ENCODE peak calls at places on chromosomes 12 and 14, in nine cellular contexts. One of them, this sample, is unnamed.

GRCh38 chr12:94855853-94856252 is 147.6 kb downstream of the NDUFA12 start:
- DNase-seq in stimulated activated CD8-positive, alpha-beta memory T cell treated with anti-CD3 and anti-CD28 coated beads, Interleukin-15, amount 100 ng/mL, for 1 hour: no peak
- DNase-seq in GM12865: no peak
- DNase-seq in left ventricle myocardium superior: no peak
- DNase-seq in NCI-H1436: no peak
- DNase-seq in central memory CD4-positive, alpha-beta T cell: no peak
- DNase-seq in kidney: no peak
- DNase-seq in HT-29: no peak
- DNase-seq in NCI-H446: no peak
- DNase-seq in this sample: no peak

GRCh38 chr12:121581681-121582439 is 1.0 kb upstream of the KDM2B start:
- DNase-seq in stimulated activated CD8-positive, alpha-beta memory T cell treated with anti-CD3 and anti-CD28 coated beads, Interleukin-15, amount 100 ng/mL, for 1 hour: no peak
- DNase-seq in GM12865: no peak
- DNase-seq in left ventricle myocardium superior: peak
- DNase-seq in NCI-H1436: no peak
- DNase-seq in central memory CD4-positive, alpha-beta T cell: peak
- DNase-seq in kidney: no peak
- DNase-seq in HT-29: no peak
- DNase-seq in NCI-H446: no peak
- DNase-seq in this sample: no peak

GRCh38 chr14:59772252-59772651 is 98.3 kb downstream of the RTN1 start:
- DNase-seq in stimulated activated CD8-positive, alpha-beta memory T cell treated with anti-CD3 and anti-CD28 coated beads, Interleukin-15, amount 100 ng/mL, for 1 hour: no peak
- DNase-seq in GM12865: no peak
- DNase-seq in left ventricle myocardium superior: no peak
- DNase-seq in NCI-H1436: peak
- DNase-seq in central memory CD4-positive, alpha-beta T cell: no peak
- DNase-seq in kidney: no peak
- DNase-seq in HT-29: no peak
- DNase-seq in NCI-H446: no peak
- DNase-seq in this sample: no peak

GRCh38 chr14:75217508-75218206 is 41.2 kb upstream of the TMED10 start:
- DNase-seq in stimulated activated CD8-positive, alpha-beta memory T cell treated with anti-CD3 and anti-CD28 coated beads, Interleukin-15, amount 100 ng/mL, for 1 hour: no peak
- DNase-seq in GM12865: no peak
- DNase-seq in left ventricle myocardium superior: no peak
- DNase-seq in NCI-H1436: no peak
- DNase-seq in central memory CD4-positive, alpha-beta T cell: no peak
- DNase-seq in kidney: no peak
- DNase-seq in HT-29: no peak
- DNase-seq in NCI-H446: no peak
- DNase-seq in this sample: no peak

GRCh38 chr12:59929091-59929490 is 333.3 kb downstream of the SLC16A7 start:
- DNase-seq in stimulated activated CD8-positive, alpha-beta memory T cell treated with anti-CD3 and anti-CD28 coated beads, Interleukin-15, amount 100 ng/mL, for 1 hour: no peak
- DNase-seq in GM12865: no peak
- DNase-seq in left ventricle myocardium superior: no peak
- DNase-seq in NCI-H1436: no peak
- DNase-seq in central memory CD4-positive, alpha-beta T cell: no peak
- DNase-seq in kidney: no peak
- DNase-seq in HT-29: no peak
- DNase-seq in NCI-H446: no peak
- DNase-seq in this sample: no peak

GRCh38 chr14:50225067-50225973 is 6.1 kb downstream of the SOS2 start:
- DNase-seq in stimulated activated CD8-positive, alpha-beta memory T cell treated with anti-CD3 and anti-CD28 coated beads, Interleukin-15, amount 100 ng/mL, for 1 hour: no peak
- DNase-seq in GM12865: no peak
- DNase-seq in left ventricle myocardium superior: no peak
- DNase-seq in NCI-H1436: no peak
- DNase-seq in central memory CD4-positive, alpha-beta T cell: no peak
- DNase-seq in kidney: no peak
- DNase-seq in HT-29: peak
- DNase-seq in NCI-H446: peak
- DNase-seq in this sample: no peak

GRCh38 chr14:64979336-64980074 is 7.2 kb upstream of the FNTB start:
- DNase-seq in stimulated activated CD8-positive, alpha-beta memory T cell treated with anti-CD3 and anti-CD28 coated beads, Interleukin-15, amount 100 ng/mL, for 1 hour: no peak
- DNase-seq in GM12865: no peak
- DNase-seq in left ventricle myocardium superior: no peak
- DNase-seq in NCI-H1436: no peak
- DNase-seq in central memory CD4-positive, alpha-beta T cell: no peak
- DNase-seq in kidney: no peak
- DNase-seq in HT-29: peak
- DNase-seq in NCI-H446: no peak
- DNase-seq in this sample: no peak

GRCh38 chr14:72714094-72714493 is 179.8 kb downstream of the DPF3 start:
- DNase-seq in stimulated activated CD8-positive, alpha-beta memory T cell treated with anti-CD3 and anti-CD28 coated beads, Interleukin-15, amount 100 ng/mL, for 1 hour: no peak
- DNase-seq in GM12865: peak
- DNase-seq in left ventricle myocardium superior: no peak
- DNase-seq in NCI-H1436: no peak
- DNase-seq in central memory CD4-positive, alpha-beta T cell: peak
- DNase-seq in kidney: no peak
- DNase-seq in HT-29: no peak
- DNase-seq in NCI-H446: no peak
- DNase-seq in this sample: no peak

GRCh38 chr12:100643246-100643645 is 69.8 kb downstream of the GAS2L3 start:
- DNase-seq in stimulated activated CD8-positive, alpha-beta memory T cell treated with anti-CD3 and anti-CD28 coated beads, Interleukin-15, amount 100 ng/mL, for 1 hour: no peak
- DNase-seq in GM12865: no peak
- DNase-seq in left ventricle myocardium superior: no peak
- DNase-seq in NCI-H1436: no peak
- DNase-seq in central memory CD4-positive, alpha-beta T cell: no peak
- DNase-seq in kidney: no peak
- DNase-seq in HT-29: no peak
- DNase-seq in NCI-H446: no peak
- DNase-seq in this sample: no peak

GRCh38 chr12:28065374-28065773 is 92.8 kb upstream of the PTHLH start:
- DNase-seq in stimulated activated CD8-positive, alpha-beta memory T cell treated with anti-CD3 and anti-CD28 coated beads, Interleukin-15, amount 100 ng/mL, for 1 hour: no peak
- DNase-seq in GM12865: peak
- DNase-seq in left ventricle myocardium superior: no peak
- DNase-seq in NCI-H1436: no peak
- DNase-seq in central memory CD4-positive, alpha-beta T cell: no peak
- DNase-seq in kidney: no peak
- DNase-seq in HT-29: no peak
- DNase-seq in NCI-H446: no peak
- DNase-seq in this sample: no peak

GRCh38 chr12:90991952-90992465 is 12.8 kb downstream of the EPYC start:
- DNase-seq in stimulated activated CD8-positive, alpha-beta memory T cell treated with anti-CD3 and anti-CD28 coated beads, Interleukin-15, amount 100 ng/mL, for 1 hour: no peak
- DNase-seq in GM12865: no peak
- DNase-seq in left ventricle myocardium superior: no peak
- DNase-seq in NCI-H1436: no peak
- DNase-seq in central memory CD4-positive, alpha-beta T cell: no peak
- DNase-seq in kidney: no peak
- DNase-seq in HT-29: no peak
- DNase-seq in NCI-H446: no peak
- DNase-seq in this sample: no peak

GRCh38 chr12:93946542-93947150 is 201.7 kb upstream of the PLXNC1 start:
- DNase-seq in stimulated activated CD8-positive, alpha-beta memory T cell treated with anti-CD3 and anti-CD28 coated beads, Interleukin-15, amount 100 ng/mL, for 1 hour: no peak
- DNase-seq in GM12865: no peak
- DNase-seq in left ventricle myocardium superior: no peak
- DNase-seq in NCI-H1436: no peak
- DNase-seq in central memory CD4-positive, alpha-beta T cell: no peak
- DNase-seq in kidney: no peak
- DNase-seq in HT-29: no peak
- DNase-seq in NCI-H446: no peak
- DNase-seq in this sample: no peak

GRCh38 chr14:87745507-87746118 is 247.4 kb downstream of the GALC start:
- DNase-seq in stimulated activated CD8-positive, alpha-beta memory T cell treated with anti-CD3 and anti-CD28 coated beads, Interleukin-15, amount 100 ng/mL, for 1 hour: no peak
- DNase-seq in GM12865: peak
- DNase-seq in left ventricle myocardium superior: no peak
- DNase-seq in NCI-H1436: peak
- DNase-seq in central memory CD4-positive, alpha-beta T cell: no peak
- DNase-seq in kidney: no peak
- DNase-seq in HT-29: peak
- DNase-seq in NCI-H446: no peak
- DNase-seq in this sample: peak

GRCh38 chr12:124508323-124509096 is 58.9 kb downstream of the NCOR2 start:
- DNase-seq in stimulated activated CD8-positive, alpha-beta memory T cell treated with anti-CD3 and anti-CD28 coated beads, Interleukin-15, amount 100 ng/mL, for 1 hour: no peak
- DNase-seq in GM12865: peak
- DNase-seq in left ventricle myocardium superior: no peak
- DNase-seq in NCI-H1436: no peak
- DNase-seq in central memory CD4-positive, alpha-beta T cell: no peak
- DNase-seq in kidney: peak
- DNase-seq in HT-29: peak
- DNase-seq in NCI-H446: no peak
- DNase-seq in this sample: no peak